ENCODE peak calls at places on chromosomes 2 and 18, in five cellular contexts. N is H1, B is neuronal stem cell, K is H9, M is mesendoderm. A is an unnamed sample.

GRCh38 chr2:176188969-176189665 is 649 bp downstream of the HOXD1 start:
- DNase-seq in M (peak), B (no peak), K (peak), N (no peak), A (no peak)

GRCh38 chr2:80030135-80030534 is 274.4 kb downstream of the LRRTM1 start:
- DNase-seq in B (no peak), K (no peak), M (no peak), N (no peak), A (no peak)

GRCh38 chr2:166239548-166239947 is 111.7 kb upstream of the SCN1A start:
- DNase-seq in K (no peak), B (no peak), M (peak), N (peak), A (no peak)

GRCh38 chr18:45540146-45540545 is 75.1 kb upstream of the SLC14A2 start:
- DNase-seq in K (peak), B (no peak), N (no peak), M (peak), A (no peak)

GRCh38 chr2:122194546-122194945 is 439.1 kb downstream of the TSN start:
- DNase-seq in M (peak), K (no peak), N (no peak), B (no peak), A (no peak)

GRCh38 chr2:200863655-200864205 is 728 bp downstream of the CLK1 start:
- DNase-seq in M (peak), N (no peak), K (no peak), B (no peak), A (peak)

GRCh38 chr2:10750610-10751009 is 29.2 kb downstream of the ATP6V1C2 start:
- DNase-seq in M (no peak), N (no peak), K (no peak), B (no peak), A (peak)

GRCh38 chr2:209556354-209556961 is 132.6 kb downstream of the MAP2 start:
- DNase-seq in M (peak), K (no peak), N (no peak), B (no peak), A (no peak)

GRCh38 chr2:46816846-46817726 is 98.5 kb downstream of the MCFD2 start:
- DNase-seq in B (no peak), N (no peak), M (no peak), K (no peak), A (no peak)

GRCh38 chr18:13450289-13451207 is 232.0 kb downstream of the LDLRAD4 start:
- DNase-seq in K (no peak), N (no peak), B (no peak), M (no peak), A (no peak)

GRCh38 chr2:2018713-2019410 is 274.5 kb upstream of the PXDN start:
- DNase-seq in K (no peak), M (no peak), B (no peak), N (no peak), A (no peak)

GRCh38 chr2:18057657-18058056 is 179.2 kb downstream of the KCNS3 start:
- DNase-seq in K (no peak), N (no peak), B (no peak), M (no peak), A (no peak)

GRCh38 chr2:74740395-74741075 is 86.5 kb downstream of the SEMA4F start:
- DNase-seq in N (peak), M (peak), K (peak), B (no peak), A (peak)

GRCh38 chr18:60018801-60019462 is 119.1 kb downstream of the PMAIP1 start:
- DNase-seq in K (no peak), N (no peak), M (no peak), B (no peak), A (no peak)

GRCh38 chr18:13653746-13654455 is 72.5 kb downstream of the FAM210A start:
- DNase-seq in K (no peak), B (no peak), N (no peak), M (no peak), A (no peak)

GRCh38 chr2:218081695-218082094 is 12.6 kb downstream of the RUFY4 start:
- DNase-seq in M (no peak), N (no peak), B (no peak), K (peak), A (no peak)

GRCh38 chr2:191636235-191636543 is 41.7 kb upstream of the NABP1 start:
- DNase-seq in K (no peak), N (no peak), B (no peak), M (peak), A (no peak)

GRCh38 chr2:96831679-96832078 is 12.1 kb downstream of the ANKRD23 start:
- DNase-seq in N (no peak), M (peak), B (no peak), K (no peak), A (no peak)

GRCh38 chr2:184628051-184628450 is 29.7 kb downstream of the ZNF804A start:
- DNase-seq in N (no peak), M (no peak), K (no peak), B (no peak), A (no peak)

GRCh38 chr2:118988706-118989105 is 46.7 kb downstream of the MARCO start:
- DNase-seq in K (no peak), M (no peak), N (no peak), B (no peak), A (no peak)

GRCh38 chr2:223044092-223044836 is 7.7 kb upstream of the KCNE4 start:
- DNase-seq in K (no peak), N (no peak), M (peak), B (no peak), A (no peak)

GRCh38 chr2:145593280-145593679 is 1073.4 kb upstream of the ZEB2 start:
- DNase-seq in K (no peak), N (no peak), B (no peak), M (no peak), A (no peak)

GRCh38 chr2:118805061-118805690 is 42.3 kb downstream of the EN1 start:
- DNase-seq in B (no peak), M (no peak), K (no peak), N (no peak), A (peak)

GRCh38 chr2:56191617-56192016 is 7.8 kb downstream of the CCDC85A start:
- DNase-seq in K (peak), M (peak), N (no peak), B (peak), A (peak)

GRCh38 chr2:165825041-165825440 is 31.0 kb upstream of the GALNT3 start:
- DNase-seq in M (peak), K (no peak), N (no peak), B (no peak), A (no peak)

GRCh38 chr2:142315353-142315752 is 184.5 kb upstream of the LRP1B start:
- DNase-seq in M (no peak), B (no peak), K (no peak), N (no peak), A (no peak)

GRCh38 chr2:106192752-106193490 is 1.2 kb downstream of the UXS1 start:
- DNase-seq in M (peak), K (no peak), B (no peak), N (no peak), A (peak)

GRCh38 chr2:237857791-237858190 is 1.6 kb upstream of the RAMP1 start:
- DNase-seq in B (no peak), K (no peak), M (no peak), N (no peak), A (no peak)

GRCh38 chr2:141109633-141110032 is 1021.2 kb downstream of the LRP1B start:
- DNase-seq in N (no peak), M (peak), K (peak), B (peak), A (no peak)

GRCh38 chr18:69974365-69974764 is 26.7 kb upstream of the CD226 start:
- DNase-seq in N (no peak), M (no peak), K (no peak), B (no peak), A (peak)

GRCh38 chr2:118443596-118443995 is 355.3 kb downstream of the INSIG2 start:
- DNase-seq in N (no peak), K (no peak), B (no peak), M (peak), A (no peak)

GRCh38 chr18:58484989-58485962 is 143.6 kb downstream of the ALPK2 start:
- DNase-seq in M (peak), B (peak), K (peak), N (no peak), A (peak)

GRCh38 chr18:37663446-37663845 is 97.8 kb upstream of the CELF4 start:
- DNase-seq in K (no peak), M (no peak), N (no peak), B (no peak), A (no peak)
- H3K23ac ChIP-seq in K (no peak), M (no peak), N (no peak), B (no peak), A (no peak)

GRCh38 chr2:220001693-220002260 is 374.3 kb downstream of the SLC4A3 start:
- DNase-seq in K (no peak), B (no peak), N (no peak), M (peak), A (peak)
- H2BK5ac ChIP-seq in K (no peak), B (no peak), N (no peak), M (no peak), A (peak)

DNA sequence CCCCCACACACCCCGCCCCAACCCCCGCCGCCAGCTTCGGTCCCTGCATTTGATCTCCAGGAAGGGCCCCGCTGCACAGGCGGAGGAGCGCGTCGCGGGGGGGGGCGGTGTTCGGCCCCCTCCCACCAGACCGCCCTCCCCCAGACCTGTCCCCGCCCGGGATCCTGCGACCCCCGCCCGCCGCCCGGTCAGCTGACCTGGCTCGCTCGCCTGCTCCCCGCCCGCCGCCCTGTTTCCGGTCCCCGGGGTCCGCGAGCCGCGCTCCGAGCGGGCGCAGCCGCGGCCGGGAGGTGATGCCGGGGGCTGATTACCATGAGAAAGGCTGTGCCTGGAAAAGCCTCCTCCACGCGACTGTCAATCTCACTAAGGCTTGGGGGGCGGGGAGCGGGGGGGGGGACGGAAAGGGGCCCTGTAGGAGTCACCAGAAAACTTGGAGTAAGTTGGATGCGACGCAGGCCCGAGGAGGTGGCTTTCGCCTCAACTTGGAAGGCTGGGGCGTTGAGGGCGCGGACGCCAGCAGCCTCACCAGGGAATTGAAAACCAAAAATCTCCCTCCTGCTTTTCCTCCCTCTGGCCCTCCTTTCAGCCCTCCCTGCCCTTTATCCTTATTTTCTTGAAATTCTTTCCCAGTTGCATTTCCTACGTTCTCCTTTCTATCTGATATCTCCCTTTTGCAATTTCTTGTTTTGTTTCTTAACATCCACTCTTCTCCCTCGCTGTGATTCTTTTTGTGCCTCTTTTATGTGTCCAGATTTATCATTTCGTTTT is 4.5 kb upstream of the ZEB2 start:
- DNase-seq in M (peak), B (peak), K (peak), N (no peak), A (no peak)
- H2BK120ac ChIP-seq in M (peak), B (no peak), K (no peak), N (no peak), A (peak)

DNA sequence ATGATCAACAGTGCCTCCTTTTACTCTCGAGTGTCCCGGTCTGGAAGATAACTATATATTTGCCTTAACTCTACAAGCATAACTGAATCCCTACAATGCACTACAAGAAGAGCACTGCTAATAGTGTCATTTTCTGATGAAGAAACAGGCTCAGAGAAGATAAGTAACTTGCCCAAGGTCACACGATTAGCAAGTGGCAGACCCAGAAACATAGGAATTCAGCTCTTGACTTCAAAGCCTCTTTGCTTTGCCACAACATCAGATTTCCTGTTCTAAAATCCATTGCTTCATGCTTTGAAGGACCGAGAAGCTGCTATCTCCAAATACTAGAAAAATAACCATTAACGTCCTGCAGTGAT is 65.6 kb downstream of the HS1BP3 start:
- DNase-seq in M (peak), B (no peak), N (no peak), K (no peak), A (peak)
- H3K23ac ChIP-seq in M (no peak), B (no peak), N (no peak), K (no peak), A (no peak)

GRCh38 chr2:109175350-109175678 is 46.3 kb downstream of the SH3RF3 start:
- DNase-seq in B (no peak), M (no peak), N (no peak), K (no peak), A (no peak)

GRCh38 chr2:109173311-109174171 is 44.5 kb downstream of the SH3RF3 start:
- DNase-seq in M (peak), N (no peak), B (peak), K (no peak), A (no peak)

GRCh38 chr2:109176489-109176888 is 47.5 kb downstream of the SH3RF3 start:
- DNase-seq in B (no peak), K (no peak), N (no peak), M (no peak), A (no peak)

GRCh38 chr2:109174214-109174613 is 45.2 kb downstream of the SH3RF3 start:
- DNase-seq in K (no peak), B (no peak), M (no peak), N (no peak), A (no peak)

GRCh38 chr2:109174626-109175349 is 45.8 kb downstream of the SH3RF3 start:
- DNase-seq in B (no peak), M (no peak), N (no peak), K (no peak), A (no peak)
- H2BK5ac ChIP-seq in B (no peak), M (no peak), N (no peak), K (no peak), A (no peak)